ENCODE peak calls at places on chromosomes 3 and 15, in ten cellular contexts. I is fibroblast of pulmonary artery, D is mammary epithelial cell, W is HFFc6, P is spleen, M is AG09309, K is AG09319, G is cardiac muscle cell, O is left ventricle myocardium inferior, X is Panc1. E is an unnamed sample.

GRCh38 chr15:63250312-63250965 is 27.0 kb upstream of the APH1B start:
- DNase-seq in I (peak), D (peak), W (peak), P (no peak), M (peak), K (peak), G (no peak), O (no peak), X (no peak), E (no peak)

GRCh38 chr3:155211266-155211665 is 82.2 kb downstream of the STRIT1 start:
- DNase-seq in I (no peak), D (no peak), W (no peak), P (no peak), M (no peak), K (no peak), G (no peak), O (no peak), X (no peak), E (no peak)

GRCh38 chr3:73500321-73500720 is 124.4 kb downstream of the PDZRN3 start:
- DNase-seq in I (no peak), D (no peak), W (peak), P (no peak), M (no peak), K (no peak), G (no peak), O (no peak), X (no peak), E (no peak)

GRCh38 chr15:74396445-74397238 is 29.2 kb upstream of the CYP11A1 start:
- DNase-seq in I (no peak), D (peak), W (peak), P (peak), M (no peak), K (no peak), G (peak), O (no peak), X (peak), E (no peak)

GRCh38 chr3:119063471-119063870 is 28.8 kb upstream of the IGSF11 start:
- DNase-seq in I (no peak), D (no peak), W (no peak), P (no peak), M (no peak), K (no peak), G (no peak), O (no peak), X (no peak), E (no peak)

GRCh38 chr3:194584866-194585265 is 48.4 kb downstream of the TMEM44 start:
- DNase-seq in I (peak), D (no peak), W (no peak), P (no peak), M (no peak), K (no peak), G (no peak), O (no peak), X (no peak), E (no peak)

GRCh38 chr15:69666441-69666882 is 213.8 kb downstream of the RPLP1 start:
- DNase-seq in I (peak), D (peak), W (peak), P (peak), M (no peak), K (no peak), G (no peak), O (peak), X (no peak), E (no peak)

GRCh38 chr3:159234306-159234705 is 432.5 kb downstream of the MFSD1 start:
- DNase-seq in I (peak), D (no peak), W (peak), P (no peak), M (peak), K (peak), G (no peak), O (no peak), X (no peak), E (no peak)

GRCh38 chr15:90762109-90762508 is 45.0 kb downstream of the BLM start:
- DNase-seq in I (peak), D (no peak), W (no peak), P (peak), M (peak), K (peak), G (peak), O (peak), X (no peak), E (no peak)

GRCh38 chr3:73625124-73625665 is 454 bp upstream of the PDZRN3 start:
- DNase-seq in I (peak), D (no peak), W (peak), P (no peak), M (no peak), K (no peak), G (peak), O (peak), X (no peak), E (peak)

GRCh38 chr3:78481050-78481449 is 1286.7 kb downstream of the ROBO1 start:
- DNase-seq in I (no peak), D (no peak), W (no peak), P (no peak), M (no peak), K (no peak), G (no peak), O (no peak), X (no peak), E (no peak)
- TF ChIP-seq CTCF in I (no peak), D (no peak), W (no peak), P (no peak), M (no peak), K (no peak), G (no peak), O (no peak), X (no peak), E (no peak)

GRCh38 chr3:126104028-126104635 is 20.2 kb upstream of the SLC41A3 start:
- DNase-seq in I (no peak), D (no peak), W (no peak), P (peak), M (no peak), K (no peak), G (no peak), O (no peak), X (no peak), E (no peak)

GRCh38 chr3:126104742-126105605 is 21.1 kb upstream of the SLC41A3 start:
- DNase-seq in I (no peak), D (no peak), W (no peak), P (peak), M (no peak), K (no peak), G (no peak), O (no peak), X (no peak), E (no peak)

GRCh38 chr3:126102530-126102951 is 18.6 kb upstream of the SLC41A3 start:
- DNase-seq in I (no peak), D (no peak), W (peak), P (no peak), M (peak), K (no peak), G (no peak), O (no peak), X (no peak), E (no peak)

GRCh38 chr3:126102011-126102410 is 18.1 kb upstream of the SLC41A3 start:
- DNase-seq in I (no peak), D (no peak), W (no peak), P (no peak), M (no peak), K (no peak), G (no peak), O (no peak), X (no peak), E (no peak)

DNA sequence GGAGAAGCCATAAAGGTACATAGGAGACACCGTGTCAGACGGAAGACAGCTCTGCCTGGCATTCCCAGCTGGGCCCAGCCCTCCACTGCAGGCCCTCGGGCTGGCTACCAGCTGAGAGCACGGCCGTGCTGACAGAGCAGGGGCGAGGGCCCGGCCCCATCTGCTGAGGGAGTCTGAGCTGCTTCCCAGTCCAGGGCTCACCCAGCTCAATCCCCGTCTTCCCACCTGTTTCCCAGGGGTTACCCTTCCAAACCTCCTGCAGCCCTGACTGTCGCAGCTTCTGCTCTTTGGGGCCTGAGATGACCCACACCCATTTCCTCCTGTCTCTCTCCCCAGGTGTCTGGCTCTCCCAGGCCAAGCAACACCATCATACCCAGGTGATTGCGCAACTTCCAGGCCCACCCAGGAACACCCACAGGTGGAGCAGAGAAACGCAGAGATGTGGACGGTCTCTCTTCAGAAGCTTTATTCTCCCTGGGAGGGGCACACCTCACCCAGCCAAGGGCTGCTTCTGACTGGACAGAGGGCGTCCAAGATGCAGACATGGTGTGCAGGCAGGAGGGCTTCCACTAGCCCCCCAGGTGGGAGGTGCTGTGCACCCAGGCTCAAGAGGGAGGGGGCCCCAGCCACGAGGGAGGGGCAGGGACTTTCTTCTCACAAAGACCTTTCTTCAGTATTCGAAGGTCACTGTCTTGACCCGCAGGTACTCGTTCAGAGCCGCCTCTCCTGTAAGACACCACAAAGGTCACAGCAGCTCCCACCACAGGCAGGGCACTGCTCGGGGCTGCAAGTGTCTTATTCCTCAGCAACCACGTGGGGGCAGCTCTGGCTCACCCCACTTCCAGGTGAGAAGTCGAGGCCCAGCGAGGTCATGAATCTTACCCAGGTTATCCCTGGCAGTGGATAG is 19.4 kb upstream of the SLC41A3 start:
- DNase-seq in I (no peak), D (no peak), W (no peak), P (peak), M (no peak), K (no peak), G (no peak), O (no peak), X (no peak), E (no peak)
- TF ChIP-seq CTCF in I (no peak), D (no peak), W (no peak), P (no peak), M (no peak), K (no peak), G (no peak), O (no peak), X (no peak), E (no peak)

GRCh38 chr3:12578742-12579141 is 21.9 kb downstream of the MKRN2 start:
- DNase-seq in I (no peak), D (no peak), W (no peak), P (no peak), M (no peak), K (no peak), G (no peak), O (no peak), X (no peak), E (no peak)
- TF ChIP-seq CTCF in I (peak), D (peak), W (peak), P (no peak), M (peak), K (no peak), G (peak), O (no peak), X (no peak), E (no peak)

GRCh38 chr15:40743921-40744809 is 10.9 kb downstream of the RMDN3 start:
- DNase-seq in I (peak), D (peak), W (peak), P (peak), M (no peak), K (no peak), G (no peak), O (no peak), X (no peak), E (no peak)
- TF ChIP-seq CTCF in I (peak), D (no peak), W (peak), P (no peak), M (peak), K (peak), G (peak), O (no peak), X (no peak), E (no peak)

DNA sequence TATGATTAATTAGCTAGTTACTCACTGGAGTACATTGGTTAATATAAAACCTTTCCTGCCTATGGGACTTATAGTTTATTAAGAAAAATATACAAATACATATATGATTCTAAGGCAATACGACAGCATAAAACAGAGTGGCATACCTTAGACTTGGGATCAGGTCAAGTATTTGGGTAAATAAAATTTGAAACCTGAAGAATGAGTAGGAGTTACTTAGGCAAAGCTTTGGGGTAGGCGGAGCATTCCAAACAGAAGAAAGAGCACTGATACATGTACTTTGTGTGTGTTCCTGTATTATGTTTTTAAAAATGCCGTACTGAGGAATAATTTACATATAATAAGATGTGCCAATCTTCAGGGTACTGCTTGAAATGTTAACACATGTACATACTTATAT is 15.1 kb downstream of the ZPLD1 start:
- DNase-seq in I (no peak), D (no peak), W (no peak), P (no peak), M (no peak), K (no peak), G (no peak), O (no peak), X (no peak), E (no peak)
- TF ChIP-seq CTCF in I (no peak), D (no peak), W (no peak), P (no peak), M (no peak), K (no peak), G (no peak), O (no peak), X (no peak), E (no peak)

GRCh38 chr15:29104566-29104880 is 165.1 kb downstream of the NSMCE3 start:
- DNase-seq in I (no peak), D (no peak), W (no peak), P (peak), M (no peak), K (no peak), G (no peak), O (no peak), X (no peak), E (no peak)

GRCh38 chr15:29105151-29105785 is 164.4 kb downstream of the NSMCE3 start:
- DNase-seq in I (no peak), D (no peak), W (no peak), P (peak), M (no peak), K (no peak), G (no peak), O (no peak), X (no peak), E (no peak)

GRCh38 chr15:29101491-29101890 is 168.1 kb downstream of the NSMCE3 start:
- DNase-seq in I (no peak), D (no peak), W (no peak), P (peak), M (no peak), K (no peak), G (no peak), O (no peak), X (no peak), E (no peak)

GRCh38 chr15:29103825-29104565 is 165.6 kb downstream of the NSMCE3 start:
- DNase-seq in I (peak), D (peak), W (peak), P (peak), M (peak), K (peak), G (peak), O (peak), X (no peak), E (peak)

GRCh38 chr15:29102911-29103824 is 166.5 kb downstream of the NSMCE3 start:
- DNase-seq in I (no peak), D (no peak), W (peak), P (peak), M (no peak), K (peak), G (no peak), O (peak), X (no peak), E (no peak)
- TF ChIP-seq CTCF in I (no peak), D (no peak), W (no peak), P (no peak), M (peak), K (no peak), G (no peak), O (no peak), X (no peak), E (no peak)

GRCh38 chr15:66452971-66453580 is 44.5 kb downstream of the SNAPC5 start:
- DNase-seq in I (no peak), D (no peak), W (no peak), P (no peak), M (no peak), K (no peak), G (no peak), O (no peak), X (no peak), E (no peak)

GRCh38 chr15:66454143-66454542 is 43.4 kb downstream of the SNAPC5 start:
- DNase-seq in I (peak), D (peak), W (peak), P (no peak), M (no peak), K (no peak), G (no peak), O (no peak), X (no peak), E (no peak)

GRCh38 chr15:66456211-66456610 is 41.4 kb downstream of the SNAPC5 start:
- DNase-seq in I (no peak), D (peak), W (peak), P (no peak), M (no peak), K (no peak), G (no peak), O (no peak), X (no peak), E (no peak)

DNA sequence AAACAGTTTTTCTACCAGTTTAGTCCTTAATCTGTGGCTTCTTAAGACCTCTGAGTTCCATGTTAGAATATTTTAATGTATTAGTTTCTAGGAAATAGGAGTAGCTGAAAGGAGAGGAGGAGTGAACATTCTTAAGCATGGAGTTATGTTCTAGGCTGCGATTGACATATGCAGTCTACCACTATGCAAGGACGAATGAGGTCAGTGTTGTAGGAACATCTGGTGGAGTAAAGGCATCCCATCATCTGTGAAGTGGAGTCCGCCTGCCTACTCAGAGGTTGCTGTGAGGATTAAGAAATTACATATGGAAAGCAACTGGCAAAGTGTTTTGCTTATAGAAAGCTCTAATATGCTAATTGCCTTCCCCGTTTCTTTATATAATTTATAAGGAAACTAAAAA is 45.1 kb downstream of the SNAPC5 start:
- DNase-seq in I (no peak), D (no peak), W (no peak), P (no peak), M (no peak), K (no peak), G (no peak), O (no peak), X (no peak), E (no peak)
- TF ChIP-seq CTCF in I (no peak), D (no peak), W (no peak), P (no peak), M (no peak), K (no peak), G (no peak), O (no peak), X (no peak), E (no peak)